ENCODE peak calls at places on chromosome 2, in ten cellular contexts. H is GM04504; D is hepatic stellate cell; U is naive thymus-derived CD4-positive, alpha-beta T cell; Y is HEK293T; B is T1000; C is RKO; S is LoVo; I is fibroblast of lung; W is stimulated activated naive CD4-positive, alpha-beta T cell. T is an unnamed sample.
A peak's percentile ranks its signal among the peaks of the same experiment; 100 is the strongest.

GRCh38 chr2:119700866-119701265 is 21.9 kb downstream of the TMEM177 start:
- DNase-seq in H (no peak), D (no peak), U (no peak), Y (no peak), B (no peak), C (no peak), S (no peak), I (no peak), W (no peak), T (no peak)

GRCh38 chr2:235511187-235511661 is 17.4 kb downstream of the AGAP1 start:
- DNase-seq in H (no peak), D (peak; percentile 62), U (no peak), Y (no peak), B (peak; percentile 41), C (peak; percentile 43), S (peak; percentile 71), I (peak; percentile 93), W (no peak), T (peak; percentile 9)

GRCh38 chr2:157315901-157316300 is 9.7 kb downstream of the ERMN start:
- DNase-seq in H (no peak), D (no peak), U (no peak), Y (no peak), B (no peak), C (no peak), S (no peak), I (no peak), W (no peak), T (no peak)

GRCh38 chr2:70891572-70892356 is 43.9 kb upstream of the ATP6V1B1 start:
- DNase-seq in H (no peak), D (no peak), U (no peak), Y (no peak), B (no peak), C (no peak), S (no peak), I (no peak), W (no peak), T (no peak)

GRCh38 chr2:133264951-133265949 is 303.0 kb downstream of the NCKAP5 start:
- DNase-seq in H (no peak), D (peak; percentile 58), U (no peak), Y (peak; percentile 8), B (no peak), C (no peak), S (no peak), I (peak; percentile 23), W (no peak), T (no peak)

GRCh38 chr2:99066602-99067001 is 74.9 kb upstream of the C2orf15 start:
- DNase-seq in H (peak; percentile 5), D (peak; percentile 24), U (no peak), Y (peak; percentile 31), B (no peak), C (peak; percentile 73), S (peak; percentile 42), I (peak; percentile 51), W (peak; percentile 37), T (peak; percentile 28)

GRCh38 chr2:232292395-232293154 is 86.0 kb upstream of the ALPP start:
- DNase-seq in H (peak; percentile 24), D (peak; percentile 51), U (no peak), Y (peak; percentile 68), B (no peak), C (peak; percentile 10), S (no peak), I (peak; percentile 25), W (no peak), T (peak; percentile 5)

GRCh38 chr2:164800572-164800971 is 41.1 kb downstream of the COBLL1 start:
- DNase-seq in H (no peak), D (no peak), U (no peak), Y (no peak), B (no peak), C (no peak), S (no peak), I (no peak), W (no peak), T (no peak)

GRCh38 chr2:207720517-207721187 is 9.2 kb downstream of the CCNYL1 start:
- DNase-seq in H (no peak), D (no peak), U (no peak), Y (no peak), B (no peak), C (no peak), S (peak; percentile 34), I (no peak), W (no peak), T (no peak)

GRCh38 chr2:49950635-49951034 is 796.3 kb upstream of the FSHR start:
- DNase-seq in H (no peak), D (no peak), U (no peak), Y (no peak), B (no peak), C (no peak), S (no peak), I (no peak), W (no peak), T (no peak)

GRCh38 chr2:136966485-136966884 is 201.1 kb downstream of the THSD7B start:
- DNase-seq in H (no peak), D (peak; percentile 4), U (no peak), Y (no peak), B (no peak), C (no peak), S (no peak), I (no peak), W (no peak), T (no peak)

GRCh38 chr2:201130524-201131186 is 14.7 kb downstream of the CFLAR start:
- DNase-seq in H (no peak), D (no peak), U (no peak), Y (no peak), B (no peak), C (peak; percentile 42), S (no peak), I (peak; percentile 94), W (peak; percentile 38), T (peak; percentile 41)

GRCh38 chr2:9844036-9844483 is 786 bp downstream of the TAF1B start:
- DNase-seq in H (no peak), D (no peak), U (no peak), Y (no peak), B (no peak), C (peak; percentile 58), S (no peak), I (peak; percentile 42), W (no peak), T (no peak)

GRCh38 chr2:108594982-108595464 is 60.8 kb downstream of the LIMS1 start:
- DNase-seq in H (no peak), D (peak; percentile 38), U (no peak), Y (no peak), B (no peak), C (peak; percentile 5), S (peak; percentile 17), I (peak; percentile 100), W (no peak), T (no peak)

GRCh38 chr2:191105082-191105481 is 45.7 kb downstream of the STAT4 start:
- DNase-seq in H (no peak), D (no peak), U (no peak), Y (no peak), B (no peak), C (peak; percentile 46), S (no peak), I (peak; percentile 43), W (no peak), T (no peak)

GRCh38 chr2:205198130-205198505 is 484.2 kb upstream of the NRP2 start:
- DNase-seq in H (peak; percentile 51), D (peak; percentile 24), U (no peak), Y (no peak), B (no peak), C (peak; percentile 43), S (no peak), I (peak; percentile 84), W (no peak), T (peak; percentile 11)

GRCh38 chr2:54855434-54855833 is 132.0 kb downstream of the EML6 start:
- DNase-seq in H (no peak), D (no peak), U (no peak), Y (no peak), B (no peak), C (peak; percentile 54), S (no peak), I (peak; percentile 33), W (no peak), T (no peak)

GRCh38 chr2:148936857-148937450 is 61.9 kb downstream of the KIF5C start:
- DNase-seq in H (no peak), D (no peak), U (no peak), Y (peak; percentile 10), B (no peak), C (no peak), S (no peak), I (no peak), W (no peak), T (no peak)

GRCh38 chr2:64858541-64859031 is 130.6 kb upstream of the SLC1A4 start:
- DNase-seq in H (no peak), D (no peak), U (no peak), Y (no peak), B (no peak), C (no peak), S (no peak), I (peak; percentile 24), W (no peak), T (no peak)

GRCh38 chr2:223055140-223055539 is 3.1 kb downstream of the KCNE4 start:
- DNase-seq in H (no peak), D (no peak), U (no peak), Y (no peak), B (no peak), C (no peak), S (no peak), I (peak; percentile 77), W (no peak), T (no peak)

GRCh38 chr2:207252979-207253640 is 87.4 kb upstream of the KLF7 start:
- DNase-seq in H (no peak), D (no peak), U (no peak), Y (no peak), B (no peak), C (no peak), S (no peak), I (peak; percentile 45), W (no peak), T (no peak)

GRCh38 chr2:68127358-68128242 is 30.1 kb upstream of the PNO1 start:
- DNase-seq in H (no peak), D (no peak), U (no peak), Y (no peak), B (no peak), C (no peak), S (no peak), I (no peak), W (no peak), T (no peak)

GRCh38 chr2:85678794-85679672 is 11.0 kb upstream of the SFTPB start:
- DNase-seq in H (peak; percentile 47), D (peak; percentile 87), U (peak; percentile 76), Y (peak; percentile 93), B (peak; percentile 74), C (peak; percentile 52), S (peak; percentile 79), I (peak; percentile 59), W (peak; percentile 69), T (no peak)

GRCh38 chr2:159904565-159905281 is 106.7 kb upstream of the CD302 start:
- DNase-seq in H (no peak), D (no peak), U (peak; percentile 70), Y (no peak), B (no peak), C (no peak), S (peak; percentile 79), I (no peak), W (peak; percentile 84), T (no peak)

GRCh38 chr2:23386422-23387220 is 1.6 kb downstream of the KLHL29 start:
- DNase-seq in H (no peak), D (peak; percentile 69), U (peak; percentile 20), Y (peak; percentile 50), B (no peak), C (peak; percentile 37), S (no peak), I (peak; percentile 30), W (peak; percentile 24), T (no peak)

GRCh38 chr2:233966388-233966787 is 49.2 kb downstream of the TRPM8 start:
- DNase-seq in H (no peak), D (peak; percentile 36), U (no peak), Y (no peak), B (no peak), C (no peak), S (no peak), I (no peak), W (no peak), T (no peak)

GRCh38 chr2:240602266-240603050 is 15.9 kb downstream of the CAPN10 start:
- DNase-seq in H (no peak), D (no peak), U (no peak), Y (no peak), B (no peak), C (no peak), S (no peak), I (no peak), W (no peak), T (no peak)

GRCh38 chr2:101580528-101580927 is 105.6 kb upstream of the RFX8 start:
- DNase-seq in H (no peak), D (no peak), U (no peak), Y (no peak), B (no peak), C (no peak), S (no peak), I (no peak), W (no peak), T (no peak)